ENCODE peak calls at places on chromosomes 6 and 20, in seven cellular contexts. Y, Z, C, M, P, L and H are unnamed samples.

GRCh38 chr6:105810105-105810921 is 275.8 kb upstream of the PRDM1 start:
- DNase-seq in Y (no peak), Z (peak; percentile 89), C (no peak), M (no peak), P (peak; percentile 84), L (no peak), H (no peak)

GRCh38 chr6:129460151-129460550 is 249.8 kb downstream of the ARHGAP18 start:
- DNase-seq in Y (no peak), Z (no peak), C (no peak), M (no peak), P (no peak), L (no peak), H (no peak)

GRCh38 chr6:52512199-52512598 is 64.7 kb downstream of the TRAM2 start:
- DNase-seq in Y (no peak), Z (peak; percentile 60), C (no peak), M (no peak), P (peak; percentile 86), L (no peak), H (peak; percentile 61)

GRCh38 chr20:51700809-51701285 is 67.3 kb downstream of the ATP9A start:
- DNase-seq in Y (peak; percentile 64), Z (no peak), C (peak; percentile 78), M (peak; percentile 32), P (peak; percentile 40), L (no peak), H (no peak)

GRCh38 chr6:125030969-125031368 is 68.7 kb downstream of the RNF217 start:
- DNase-seq in Y (no peak), Z (no peak), C (no peak), M (no peak), P (no peak), L (no peak), H (no peak)

GRCh38 chr6:32416031-32416430 is 9.1 kb upstream of the BTNL2 start:
- DNase-seq in Y (no peak), Z (no peak), C (no peak), M (no peak), P (no peak), L (no peak), H (no peak)

GRCh38 chr6:29875257-29875656 is 47.6 kb downstream of the HLA-G start:
- DNase-seq in Y (no peak), Z (no peak), C (no peak), M (no peak), P (no peak), L (no peak), H (no peak)

GRCh38 chr6:4678506-4679300 is 97.5 kb upstream of the CDYL start:
- DNase-seq in Y (no peak), Z (no peak), C (no peak), M (no peak), P (no peak), L (no peak), H (no peak)

GRCh38 chr20:54323227-54323734 is 115.4 kb downstream of the PFDN4 start:
- DNase-seq in Y (no peak), Z (no peak), C (peak; percentile 10), M (no peak), P (peak; percentile 18), L (no peak), H (no peak)

GRCh38 chr6:52157301-52157930 is 28.8 kb upstream of the IL17A start:
- DNase-seq in Y (no peak), Z (no peak), C (no peak), M (no peak), P (peak; percentile 11), L (no peak), H (no peak)

GRCh38 chr6:71533939-71534379 is 245.3 kb downstream of the OGFRL1 start:
- DNase-seq in Y (peak; percentile 25), Z (no peak), C (peak; percentile 68), M (no peak), P (peak; percentile 50), L (no peak), H (no peak)

GRCh38 chr6:73079978-73080377 is 145.3 kb downstream of the KHDC1L start:
- DNase-seq in Y (no peak), Z (no peak), C (no peak), M (no peak), P (peak; percentile 16), L (no peak), H (no peak)

GRCh38 chr6:1712451-1712850 is 102.7 kb downstream of the FOXC1 start:
- DNase-seq in Y (no peak), Z (no peak), C (no peak), M (no peak), P (no peak), L (no peak), H (no peak)